ENCODE peak calls at places on chromosomes 2 and 18, in seven cellular contexts. C is left ventricle myocardium superior, A is B cell, N is psoas muscle, Q is T-helper 9 cell, S is retina, I is dorsolateral prefrontal cortex. P is an unnamed sample.

GRCh38 chr2:53021285-53021684 is 746.3 kb upstream of the CHAC2 start:
- DNase-seq in N (no peak), S (no peak), C (no peak), Q (no peak), A (no peak), I (no peak), P (no peak)

GRCh38 chr2:149598014-149598395 is 10.4 kb upstream of the MMADHC start:
- DNase-seq in C (no peak), S (no peak), Q (no peak), A (no peak), I (peak), N (no peak), P (no peak)

GRCh38 chr2:48753228-48753627 is 2.3 kb downstream of the LHCGR start:
- DNase-seq in Q (no peak), S (no peak), A (no peak), N (no peak), I (no peak), C (no peak), P (no peak)

GRCh38 chr2:240819404-240820013 is 510 bp downstream of the KIF1A start:
- DNase-seq in C (no peak), S (peak), N (no peak), I (no peak), Q (no peak), A (no peak), P (peak)

GRCh38 chr18:56711706-56712445 is 60.7 kb downstream of the WDR7 start:
- DNase-seq in I (no peak), S (no peak), C (no peak), A (no peak), Q (no peak), N (no peak), P (no peak)

GRCh38 chr18:3448845-3449701 is 899 bp upstream of the TGIF1 start:
- DNase-seq in Q (peak), N (peak), I (peak), A (peak), S (peak), C (peak), P (peak)

GRCh38 chr18:48543228-48543627 is 4.4 kb downstream of the CTIF start:
- DNase-seq in A (no peak), I (no peak), Q (no peak), S (no peak), C (no peak), N (no peak), P (no peak)

GRCh38 chr2:98518106-98518505 is 73.4 kb downstream of the INPP4A start:
- DNase-seq in S (no peak), I (no peak), N (no peak), Q (peak), A (peak), C (no peak), P (no peak)

GRCh38 chr2:37085731-37086147 is 1.4 kb downstream of the GPATCH11 start:
- DNase-seq in Q (no peak), I (no peak), S (no peak), N (no peak), C (no peak), A (no peak), P (no peak)

GRCh38 chr2:186328848-186329247 is 157.2 kb upstream of the ZC3H15 start:
- DNase-seq in A (no peak), C (no peak), I (no peak), Q (no peak), N (no peak), S (no peak), P (no peak)

GRCh38 chr2:241816431-241817121 is 7.6 kb downstream of the NEU4 start:
- DNase-seq in C (no peak), A (peak), Q (no peak), S (no peak), N (peak), I (peak), P (no peak)

GRCh38 chr2:33212151-33212550 is 264.3 kb upstream of the RASGRP3 start:
- DNase-seq in I (no peak), Q (no peak), C (no peak), A (no peak), S (no peak), N (no peak), P (no peak)

GRCh38 chr2:53268086-53268485 is 499.5 kb upstream of the CHAC2 start:
- DNase-seq in S (no peak), N (no peak), A (no peak), Q (no peak), I (no peak), C (no peak), P (no peak)

GRCh38 chr18:74065366-74065765 is 82.3 kb downstream of the FBXO15 start:
- DNase-seq in A (no peak), Q (no peak), S (no peak), N (no peak), C (no peak), I (no peak), P (no peak)